ENCODE peak calls at places on chromosomes 1 and 21, in seven cellular contexts. One of them, this sample, is unnamed.
A peak's percentile ranks its signal among the peaks of the same experiment; 100 is the strongest.

GRCh38 chr1:43653339-43653738 is 3.4 kb downstream of the KDM4A start:
- DNase-seq in NAMALWA: peak; percentile 60
- DNase-seq in NCI-H2081: no peak
- DNase-seq in activated naive CD8-positive, alpha-beta T cell treated with anti-CD3 and anti-CD28 coated beads, Interleukin-2, amount 50 U/mL, for 24 hours: no peak
- DNase-seq in pancreas: no peak
- DNase-seq in fibroblast of the conjunctiva: no peak
- DNase-seq in GM04503: no peak
- DNase-seq in this sample: no peak

GRCh38 chr1:66380452-66381212 is 153.3 kb upstream of the SGIP1 start:
- DNase-seq in NAMALWA: peak; percentile 74
- DNase-seq in NCI-H2081: no peak
- DNase-seq in activated naive CD8-positive, alpha-beta T cell treated with anti-CD3 and anti-CD28 coated beads, Interleukin-2, amount 50 U/mL, for 24 hours: no peak
- DNase-seq in GM04503: no peak
- DNase-seq in fibroblast of the conjunctiva: no peak
- DNase-seq in pancreas: no peak
- DNase-seq in this sample: no peak

GRCh38 chr1:84998642-84999280 is 1.8 kb upstream of the MCOLN2 start:
- DNase-seq in fibroblast of the conjunctiva: no peak
- DNase-seq in pancreas: no peak
- DNase-seq in NCI-H2081: no peak
- DNase-seq in NAMALWA: peak; percentile 30
- DNase-seq in GM04503: no peak
- DNase-seq in activated naive CD8-positive, alpha-beta T cell treated with anti-CD3 and anti-CD28 coated beads, Interleukin-2, amount 50 U/mL, for 24 hours: peak; percentile 36
- DNase-seq in this sample: no peak

GRCh38 chr1:53122847-53123461 is 19.5 kb downstream of the SLC1A7 start:
- DNase-seq in activated naive CD8-positive, alpha-beta T cell treated with anti-CD3 and anti-CD28 coated beads, Interleukin-2, amount 50 U/mL, for 24 hours: no peak
- DNase-seq in fibroblast of the conjunctiva: no peak
- DNase-seq in NAMALWA: no peak
- DNase-seq in GM04503: no peak
- DNase-seq in pancreas: no peak
- DNase-seq in NCI-H2081: no peak
- DNase-seq in this sample: no peak

GRCh38 chr1:4662723-4663122 is 8.3 kb downstream of the AJAP1 start:
- DNase-seq in GM04503: no peak
- DNase-seq in NCI-H2081: no peak
- DNase-seq in pancreas: no peak
- DNase-seq in fibroblast of the conjunctiva: no peak
- DNase-seq in NAMALWA: no peak
- DNase-seq in activated naive CD8-positive, alpha-beta T cell treated with anti-CD3 and anti-CD28 coated beads, Interleukin-2, amount 50 U/mL, for 24 hours: no peak
- DNase-seq in this sample: no peak

GRCh38 chr1:214364335-214364734 is 83.4 kb downstream of the SMYD2 start:
- DNase-seq in pancreas: no peak
- DNase-seq in activated naive CD8-positive, alpha-beta T cell treated with anti-CD3 and anti-CD28 coated beads, Interleukin-2, amount 50 U/mL, for 24 hours: no peak
- DNase-seq in GM04503: no peak
- DNase-seq in NAMALWA: no peak
- DNase-seq in fibroblast of the conjunctiva: no peak
- DNase-seq in NCI-H2081: no peak
- DNase-seq in this sample: no peak

GRCh38 chr21:14711287-14711686 is 165.2 kb upstream of the SAMSN1 start:
- DNase-seq in NCI-H2081: no peak
- DNase-seq in fibroblast of the conjunctiva: no peak
- DNase-seq in pancreas: no peak
- DNase-seq in NAMALWA: no peak
- DNase-seq in GM04503: no peak
- DNase-seq in activated naive CD8-positive, alpha-beta T cell treated with anti-CD3 and anti-CD28 coated beads, Interleukin-2, amount 50 U/mL, for 24 hours: no peak
- DNase-seq in this sample: no peak

GRCh38 chr1:225769687-225770086 is 7.9 kb upstream of the SRP9 start:
- DNase-seq in NAMALWA: no peak
- DNase-seq in pancreas: no peak
- DNase-seq in GM04503: no peak
- DNase-seq in NCI-H2081: no peak
- DNase-seq in activated naive CD8-positive, alpha-beta T cell treated with anti-CD3 and anti-CD28 coated beads, Interleukin-2, amount 50 U/mL, for 24 hours: no peak
- DNase-seq in fibroblast of the conjunctiva: no peak
- DNase-seq in this sample: peak; percentile 32

GRCh38 chr1:226788965-226789364 is 49.9 kb upstream of the ITPKB start:
- DNase-seq in NAMALWA: no peak
- DNase-seq in pancreas: no peak
- DNase-seq in fibroblast of the conjunctiva: no peak
- DNase-seq in NCI-H2081: no peak
- DNase-seq in activated naive CD8-positive, alpha-beta T cell treated with anti-CD3 and anti-CD28 coated beads, Interleukin-2, amount 50 U/mL, for 24 hours: no peak
- DNase-seq in GM04503: no peak
- DNase-seq in this sample: no peak

GRCh38 chr1:54361342-54361741 is 44.9 kb downstream of the SSBP3 start:
- DNase-seq in GM04503: no peak
- DNase-seq in NCI-H2081: no peak
- DNase-seq in fibroblast of the conjunctiva: no peak
- DNase-seq in activated naive CD8-positive, alpha-beta T cell treated with anti-CD3 and anti-CD28 coated beads, Interleukin-2, amount 50 U/mL, for 24 hours: no peak
- DNase-seq in NAMALWA: no peak
- DNase-seq in pancreas: no peak
- DNase-seq in this sample: peak; percentile 30

GRCh38 chr1:151875419-151876097 is 22.0 kb upstream of the THEM5 start:
- DNase-seq in fibroblast of the conjunctiva: no peak
- DNase-seq in GM04503: no peak
- DNase-seq in NAMALWA: no peak
- DNase-seq in pancreas: no peak
- DNase-seq in NCI-H2081: no peak
- DNase-seq in activated naive CD8-positive, alpha-beta T cell treated with anti-CD3 and anti-CD28 coated beads, Interleukin-2, amount 50 U/mL, for 24 hours: no peak
- DNase-seq in this sample: no peak

GRCh38 chr1:209534496-209535250 is 48.8 kb upstream of the CAMK1G start:
- DNase-seq in NCI-H2081: peak; percentile 13
- DNase-seq in fibroblast of the conjunctiva: no peak
- DNase-seq in GM04503: no peak
- DNase-seq in NAMALWA: no peak
- DNase-seq in activated naive CD8-positive, alpha-beta T cell treated with anti-CD3 and anti-CD28 coated beads, Interleukin-2, amount 50 U/mL, for 24 hours: no peak
- DNase-seq in pancreas: no peak
- DNase-seq in this sample: no peak